ENCODE peak calls at places on chromosomes 5 and 9, in four cellular contexts. One of them, this sample, is unnamed.

GRCh38 chr9:70601000-70601929 is 186.8 kb upstream of the KLF9 start:
- DNase-seq in WTC11: no peak
- DNase-seq in HepG2: peak; percentile 5
- DNase-seq in GM12878: no peak
- DNase-seq in this sample: no peak

GRCh38 chr5:31133488-31133887 is 60.0 kb upstream of the CDH6 start:
- DNase-seq in WTC11: no peak
- DNase-seq in HepG2: no peak
- DNase-seq in GM12878: no peak
- DNase-seq in this sample: no peak

GRCh38 chr5:34660444-34660843 is 4.3 kb downstream of the RAI14 start:
- DNase-seq in WTC11: no peak
- DNase-seq in HepG2: no peak
- DNase-seq in GM12878: no peak
- DNase-seq in this sample: no peak

GRCh38 chr5:114367029-114367428 is 5.2 kb downstream of the KCNN2 start:
- DNase-seq in WTC11: no peak
- DNase-seq in HepG2: no peak
- DNase-seq in GM12878: no peak
- DNase-seq in this sample: no peak

GRCh38 chr9:117704597-117704996 is 394 bp downstream of the TLR4 start:
- DNase-seq in WTC11: no peak
- DNase-seq in HepG2: no peak
- DNase-seq in GM12878: no peak
- DNase-seq in this sample: no peak

GRCh38 chr5:96176022-96176421 is 214.4 kb upstream of the ELL2 start:
- DNase-seq in WTC11: no peak
- DNase-seq in HepG2: no peak
- DNase-seq in GM12878: no peak
- DNase-seq in this sample: no peak

GRCh38 chr9:137590123-137590468 is 216 bp downstream of the ZMYND19 start:
- DNase-seq in WTC11: no peak
- DNase-seq in HepG2: no peak
- DNase-seq in GM12878: no peak
- DNase-seq in this sample: no peak

GRCh38 chr5:107104774-107105050 is 566.0 kb downstream of the EFNA5 start:
- DNase-seq in WTC11: no peak
- DNase-seq in HepG2: no peak
- DNase-seq in GM12878: peak; percentile 28
- DNase-seq in this sample: no peak

GRCh38 chr5:158769702-158770101 is 330.0 kb downstream of the EBF1 start:
- DNase-seq in WTC11: no peak
- DNase-seq in HepG2: no peak
- DNase-seq in GM12878: no peak
- DNase-seq in this sample: no peak

GRCh38 chr5:144484124-144484897 is 313.6 kb downstream of the KCTD16 start:
- DNase-seq in WTC11: no peak
- DNase-seq in HepG2: no peak
- DNase-seq in GM12878: no peak
- DNase-seq in this sample: no peak

GRCh38 chr5:9562101-9562500 is 16.2 kb upstream of the SEMA5A start:
- DNase-seq in WTC11: no peak
- DNase-seq in HepG2: no peak
- DNase-seq in GM12878: no peak
- DNase-seq in this sample: no peak

GRCh38 chr5:60210810-60211209 is 317.3 kb upstream of the PDE4D start:
- DNase-seq in WTC11: peak; percentile 23
- DNase-seq in HepG2: no peak
- DNase-seq in GM12878: no peak
- DNase-seq in this sample: no peak

GRCh38 chr5:5270958-5271605 is 131.0 kb downstream of the ADAMTS16 start:
- DNase-seq in WTC11: peak; percentile 74
- DNase-seq in HepG2: peak; percentile 6
- DNase-seq in GM12878: no peak
- DNase-seq in this sample: no peak

GRCh38 chr5:52786937-52787599 is 648 bp upstream of the ITGA1 start:
- DNase-seq in WTC11: peak; percentile 18
- DNase-seq in HepG2: peak; percentile 53
- DNase-seq in GM12878: no peak
- DNase-seq in this sample: no peak

GRCh38 chr5:88785396-88786216 is 97.4 kb downstream of the MEF2C start:
- DNase-seq in WTC11: no peak
- DNase-seq in HepG2: no peak
- DNase-seq in GM12878: peak; percentile 43
- DNase-seq in this sample: peak; percentile 45

GRCh38 chr5:133819977-133820471 is 148.4 kb downstream of the C5orf15 start:
- DNase-seq in WTC11: no peak
- DNase-seq in HepG2: no peak
- DNase-seq in GM12878: no peak
- DNase-seq in this sample: no peak

GRCh38 chr9:6944896-6945295 is 187.1 kb downstream of the KDM4C start:
- DNase-seq in WTC11: no peak
- DNase-seq in HepG2: no peak
- DNase-seq in GM12878: no peak
- DNase-seq in this sample: no peak

GRCh38 chr5:90434116-90434714 is 24.7 kb upstream of the CETN3 start:
- DNase-seq in WTC11: peak; percentile 77
- DNase-seq in HepG2: peak; percentile 39
- DNase-seq in GM12878: no peak
- DNase-seq in this sample: peak; percentile 29

GRCh38 chr5:42974546-42974945 is 65.6 kb downstream of the ANXA2R start:
- DNase-seq in WTC11: no peak
- DNase-seq in HepG2: no peak
- DNase-seq in GM12878: no peak
- DNase-seq in this sample: no peak

GRCh38 chr9:80957806-80958205 is 731.5 kb downstream of the TLE1 start:
- DNase-seq in WTC11: no peak
- DNase-seq in HepG2: no peak
- DNase-seq in GM12878: no peak
- DNase-seq in this sample: no peak

GRCh38 chr5:178325311-178326053 is 92.9 kb upstream of the PHYKPL start:
- DNase-seq in WTC11: no peak
- DNase-seq in HepG2: no peak
- DNase-seq in GM12878: no peak
- DNase-seq in this sample: no peak

GRCh38 chr9:108180511-108180910 is 675.3 kb downstream of the ACTL7B start:
- DNase-seq in WTC11: no peak
- DNase-seq in HepG2: no peak
- DNase-seq in GM12878: no peak
- DNase-seq in this sample: no peak

GRCh38 chr9:91817493-91818225 is 132.4 kb downstream of the ROR2 start:
- DNase-seq in WTC11: no peak
- DNase-seq in HepG2: no peak
- DNase-seq in GM12878: no peak
- DNase-seq in this sample: no peak

GRCh38 chr5:145554399-145554798 is 280.7 kb downstream of the PRELID2 start:
- DNase-seq in WTC11: no peak
- DNase-seq in HepG2: no peak
- DNase-seq in GM12878: no peak
- DNase-seq in this sample: no peak

GRCh38 chr5:131406997-131407638 is 143.3 kb downstream of the CDC42SE2 start:
- DNase-seq in WTC11: no peak
- DNase-seq in HepG2: peak; percentile 8
- DNase-seq in GM12878: no peak
- DNase-seq in this sample: no peak

GRCh38 chr5:168268949-168269943 is 22.2 kb upstream of the WWC1 start:
- DNase-seq in WTC11: peak; percentile 96
- DNase-seq in HepG2: peak; percentile 80
- DNase-seq in GM12878: no peak
- DNase-seq in this sample: peak; percentile 81

GRCh38 chr9:32665101-32665500 is 29.6 kb upstream of the TAF1L start:
- DNase-seq in WTC11: no peak
- DNase-seq in HepG2: no peak
- DNase-seq in GM12878: no peak
- DNase-seq in this sample: no peak

GRCh38 chr5:113099822-113100221 is 123.2 kb downstream of the DCP2 start:
- DNase-seq in WTC11: no peak
- DNase-seq in HepG2: no peak
- DNase-seq in GM12878: no peak
- DNase-seq in this sample: no peak

GRCh38 chr9:131872702-131873101 is 132.8 kb upstream of the RAPGEF1 start:
- DNase-seq in WTC11: no peak
- DNase-seq in HepG2: no peak
- DNase-seq in GM12878: no peak
- DNase-seq in this sample: no peak

GRCh38 chr9:131873361-131873760 is 133.5 kb upstream of the RAPGEF1 start:
- DNase-seq in WTC11: no peak
- DNase-seq in HepG2: no peak
- DNase-seq in GM12878: no peak
- DNase-seq in this sample: no peak

GRCh38 chr9:131873891-131874440 is 134.1 kb upstream of the RAPGEF1 start:
- DNase-seq in WTC11: no peak
- DNase-seq in HepG2: no peak
- DNase-seq in GM12878: no peak
- DNase-seq in this sample: no peak

GRCh38 chr9:131870156-131870555 is 130.3 kb upstream of the RAPGEF1 start:
- DNase-seq in WTC11: no peak
- DNase-seq in HepG2: no peak
- DNase-seq in GM12878: no peak
- DNase-seq in this sample: no peak

DNA sequence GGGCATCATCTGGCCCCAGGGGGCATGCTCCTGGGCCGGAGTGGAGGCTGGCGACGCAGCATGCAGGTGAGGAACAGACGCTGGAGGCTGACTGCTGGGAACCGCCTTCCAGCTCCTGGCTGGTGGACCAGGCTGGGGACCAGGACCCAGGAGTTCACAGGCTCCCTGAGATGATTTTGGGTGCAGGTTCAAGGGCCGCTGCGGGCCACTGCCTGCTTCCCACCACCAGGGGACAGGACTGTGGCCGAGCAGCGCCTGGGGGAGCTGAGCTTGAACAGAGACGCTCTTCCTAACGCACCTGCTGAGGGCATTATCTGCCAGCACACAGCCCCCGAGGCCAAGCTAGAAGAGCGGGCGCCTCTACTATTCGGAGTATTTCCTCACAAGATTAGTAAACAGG is 132.1 kb upstream of the RAPGEF1 start:
- DNase-seq in WTC11: peak; percentile 62
- DNase-seq in HepG2: no peak
- DNase-seq in GM12878: no peak
- DNase-seq in this sample: peak; percentile 29
- TF ChIP-seq TCF7 in WTC11: no peak
- TF ChIP-seq TCF7 in HepG2: no peak
- TF ChIP-seq TCF7 in GM12878: no peak
- TF ChIP-seq TCF7 in this sample: no peak

DNA sequence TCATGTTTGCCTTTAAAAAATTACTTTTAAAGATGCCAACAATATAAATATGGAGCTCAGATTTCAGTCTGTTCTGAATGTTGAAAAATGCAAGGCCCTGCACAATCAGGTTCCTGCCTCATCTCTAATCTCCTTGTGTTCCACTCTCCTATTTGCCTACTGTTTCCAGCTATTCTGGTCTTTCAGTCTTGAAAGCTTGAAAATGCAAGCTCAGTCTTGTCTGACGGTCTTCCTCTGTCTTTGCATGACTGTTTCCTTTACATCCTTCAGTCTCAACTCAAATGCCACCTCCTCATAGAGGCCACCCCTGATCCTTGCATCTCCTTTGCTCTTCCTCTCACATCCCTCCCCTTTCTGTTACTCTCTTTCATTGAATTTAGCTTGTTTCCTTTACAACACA is 354.9 kb downstream of the KIF4B start:
- DNase-seq in WTC11: no peak
- DNase-seq in HepG2: no peak
- DNase-seq in GM12878: no peak
- DNase-seq in this sample: no peak
- TF ChIP-seq TCF7 in WTC11: no peak
- TF ChIP-seq TCF7 in HepG2: no peak
- TF ChIP-seq TCF7 in GM12878: no peak
- TF ChIP-seq TCF7 in this sample: no peak

GRCh38 chr9:34866614-34867013 is 91.5 kb upstream of the PHF24 start:
- DNase-seq in WTC11: no peak
- DNase-seq in HepG2: no peak
- DNase-seq in GM12878: no peak
- DNase-seq in this sample: no peak

GRCh38 chr9:34863426-34863825 is 94.7 kb upstream of the PHF24 start:
- DNase-seq in WTC11: no peak
- DNase-seq in HepG2: no peak
- DNase-seq in GM12878: no peak
- DNase-seq in this sample: no peak

GRCh38 chr9:34869390-34869789 is 88.7 kb upstream of the PHF24 start:
- DNase-seq in WTC11: no peak
- DNase-seq in HepG2: peak; percentile 16
- DNase-seq in GM12878: no peak
- DNase-seq in this sample: no peak
- TF ChIP-seq TCF7 in WTC11: no peak
- TF ChIP-seq TCF7 in HepG2: no peak
- TF ChIP-seq TCF7 in GM12878: no peak
- TF ChIP-seq TCF7 in this sample: no peak

GRCh38 chr5:74132485-74132884 is 506.5 kb downstream of the ARHGEF28 start:
- DNase-seq in WTC11: no peak
- DNase-seq in HepG2: no peak
- DNase-seq in GM12878: no peak
- DNase-seq in this sample: no peak

GRCh38 chr5:74131256-74131655 is 505.3 kb downstream of the ARHGEF28 start:
- DNase-seq in WTC11: no peak
- DNase-seq in HepG2: no peak
- DNase-seq in GM12878: no peak
- DNase-seq in this sample: no peak

GRCh38 chr5:74127377-74128338 is 501.7 kb downstream of the ARHGEF28 start:
- DNase-seq in WTC11: no peak
- DNase-seq in HepG2: peak; percentile 4
- DNase-seq in GM12878: no peak
- DNase-seq in this sample: no peak

GRCh38 chr5:74126294-74126693 is 500.3 kb downstream of the ARHGEF28 start:
- DNase-seq in WTC11: no peak
- DNase-seq in HepG2: no peak
- DNase-seq in GM12878: no peak
- DNase-seq in this sample: no peak

GRCh38 chr5:74130141-74130897 is 504.3 kb downstream of the ARHGEF28 start:
- DNase-seq in WTC11: no peak
- DNase-seq in HepG2: no peak
- DNase-seq in GM12878: no peak
- DNase-seq in this sample: no peak
- TF ChIP-seq TCF7 in WTC11: no peak
- TF ChIP-seq TCF7 in HepG2: no peak
- TF ChIP-seq TCF7 in GM12878: no peak
- TF ChIP-seq TCF7 in this sample: no peak

This sample was measured in K562.